ENCODE peak calls at places on chromosomes 2 and 18, in four cellular contexts. R, X, N and M are unnamed samples.
A peak's percentile ranks its signal among the peaks of the same experiment; 100 is the strongest.

GRCh38 chr2:230408244-230408842 is 7.7 kb upstream of the SP100 start:
- DNase-seq in R (no peak), X (no peak), N (no peak), M (no peak)

GRCh38 chr2:31322376-31322775 is 88.4 kb downstream of the EHD3 start:
- DNase-seq in R (no peak), X (no peak), N (no peak), M (no peak)

GRCh38 chr2:69720922-69721491 is 20.9 kb upstream of the ANXA4 start:
- DNase-seq in R (no peak), X (no peak), N (peak; percentile 61), M (no peak)

GRCh38 chr2:144328933-144329332 is 191.0 kb downstream of the ZEB2 start:
- DNase-seq in R (no peak), X (no peak), N (no peak), M (no peak)

GRCh38 chr2:17657759-17658158 is 95.9 kb downstream of the SMC6 start:
- DNase-seq in R (no peak), X (no peak), N (no peak), M (no peak)

GRCh38 chr2:140929866-140930265 is 1201.0 kb downstream of the LRP1B start:
- DNase-seq in R (no peak), X (no peak), N (no peak), M (no peak)

GRCh38 chr2:159996792-159997546 is 65.4 kb downstream of the PLA2R1 start:
- DNase-seq in R (no peak), X (no peak), N (no peak), M (no peak)

GRCh38 chr2:218074031-218074430 is 5.0 kb downstream of the RUFY4 start:
- DNase-seq in R (peak; percentile 40), X (peak; percentile 58), N (no peak), M (peak; percentile 77)

GRCh38 chr18:79748321-79749157 is 49.2 kb upstream of the KCNG2 start:
- DNase-seq in R (no peak), X (no peak), N (no peak), M (no peak)

DNA sequence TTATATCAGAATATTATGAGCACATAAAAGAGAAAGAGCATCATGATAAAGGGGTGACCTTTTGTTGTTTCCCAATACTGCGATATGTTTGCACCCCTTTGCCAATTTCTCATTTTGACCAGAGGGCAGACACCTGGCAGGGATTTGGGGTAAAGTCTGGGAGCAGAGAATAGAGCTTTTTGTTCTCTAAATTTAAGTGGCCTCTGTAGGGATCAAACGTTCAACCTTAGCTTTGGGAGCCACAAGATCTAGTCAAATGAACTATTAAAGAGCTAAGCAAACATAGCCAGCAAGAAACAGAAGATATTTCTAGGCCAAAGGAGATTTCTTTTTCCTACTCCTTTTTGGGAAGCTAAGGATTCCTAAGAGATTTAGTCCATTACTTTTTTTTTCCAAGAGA is 1.1 kb upstream of the MSTN start:
- DNase-seq in R (no peak), X (no peak), N (no peak), M (no peak)
- TF ChIP-seq FOXJ3 in R (no peak), X (no peak), N (no peak), M (no peak)

GRCh38 chr2:120991401-120991800 is 255.7 kb downstream of the GLI2 start:
- DNase-seq in R (no peak), X (no peak), N (no peak), M (no peak)
- TF ChIP-seq FOXJ3 in R (no peak), X (no peak), N (no peak), M (no peak)

GRCh38 chr2:234111523-234111922 is 61.0 kb downstream of the SPP2 start:
- DNase-seq in R (no peak), X (no peak), N (no peak), M (no peak)
- TF ChIP-seq FOXJ3 in R (no peak), X (no peak), N (no peak), M (no peak)

DNA sequence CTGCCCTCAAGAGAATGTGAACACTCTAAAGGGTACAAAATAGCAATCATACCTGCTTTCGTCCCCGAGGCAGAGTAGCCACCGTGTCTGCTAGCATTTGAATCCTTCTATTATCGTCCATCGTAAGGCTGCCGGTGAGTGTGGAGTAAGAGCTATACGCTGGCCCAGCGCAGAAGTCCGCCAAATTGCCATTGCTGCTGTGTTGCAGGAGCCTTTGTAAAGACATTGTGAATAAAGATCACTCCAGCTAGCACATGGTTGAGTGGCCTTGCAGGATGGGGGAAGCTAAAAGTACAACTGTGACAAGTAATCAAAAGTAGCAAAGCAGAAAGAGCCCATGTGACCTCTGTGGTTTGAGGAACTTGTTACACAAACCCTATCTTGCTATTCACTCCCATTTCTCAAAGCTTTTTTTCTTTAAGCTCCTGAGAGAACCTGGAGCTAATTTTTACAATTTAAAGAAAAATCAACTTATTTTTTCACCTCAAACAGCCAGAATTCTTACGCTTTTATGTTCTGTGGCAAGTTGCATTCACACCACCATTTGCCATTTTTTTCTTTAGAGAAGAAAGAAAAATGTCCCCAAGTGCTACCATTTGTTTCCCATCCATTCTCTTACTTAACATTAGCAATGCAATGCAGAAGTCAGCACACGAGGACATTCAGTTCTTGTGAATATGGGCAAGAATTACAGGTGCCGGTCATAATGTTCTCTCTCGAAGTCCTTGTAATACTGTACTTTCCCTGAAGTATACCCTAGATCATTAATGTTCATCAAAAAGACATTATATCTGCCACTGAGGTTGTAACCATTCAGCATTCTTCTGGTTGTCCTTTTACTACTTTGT is at the start of gene CYTIP:
- DNase-seq in R (no peak), X (no peak), N (no peak), M (no peak)
- TF ChIP-seq FOXJ3 in R (no peak), X (no peak), N (no peak), M (no peak)

GRCh38 chr2:168849610-168850009 is 40.6 kb downstream of the SPC25 start:
- DNase-seq in R (peak; percentile 73), X (peak; percentile 47), N (peak; percentile 32), M (peak; percentile 30)
- TF ChIP-seq FOXJ3 in R (no peak), X (no peak), N (no peak), M (no peak)